ENCODE peak calls at places on chromosomes 13 and 19, in six cellular contexts. L is ovary, Q is tibial nerve, W is SK-N-SH, K is suprapubic skin, J is stomach. A is an unnamed sample.
A peak's percentile ranks its signal among the peaks of the same experiment; 100 is the strongest.

GRCh38 chr19:53195265-53195879 is 2.2 kb upstream of the ZNF665 start:
- DNase-seq in Q (peak; percentile 73), K (peak; percentile 80), L (peak; percentile 79), W (peak; percentile 66), J (peak; percentile 86), A (peak; percentile 84)

GRCh38 chr19:41265376-41266153 is 1.4 kb downstream of the HNRNPUL1 start:
- DNase-seq in L (no peak), K (no peak), W (peak; percentile 27), Q (no peak), J (peak; percentile 27), A (peak; percentile 24)

GRCh38 chr19:14440049-14440448 is 6.9 kb downstream of the PKN1 start:
- DNase-seq in J (peak; percentile 72), K (no peak), L (no peak), W (no peak), Q (peak; percentile 33), A (peak; percentile 79)

GRCh38 chr13:111202745-111203144 is 87.6 kb downstream of the ARHGEF7 start:
- DNase-seq in J (no peak), W (peak; percentile 69), L (no peak), K (no peak), Q (no peak), A (no peak)

GRCh38 chr19:39160889-39161672 is 35.5 kb downstream of the PAK4 start:
- DNase-seq in Q (no peak), W (no peak), K (no peak), J (no peak), L (no peak), A (no peak)

GRCh38 chr19:8143041-8143440 is 6.4 kb downstream of the FBN3 start:
- DNase-seq in K (no peak), L (no peak), Q (no peak), W (peak; percentile 41), J (no peak), A (no peak)

GRCh38 chr13:19592657-19593175 is 31.4 kb upstream of the TPTE2 start:
- DNase-seq in K (no peak), Q (no peak), W (no peak), L (no peak), J (no peak), A (no peak)

GRCh38 chr13:113495494-113496251 is 5.2 kb upstream of the DCUN1D2 start:
- DNase-seq in W (no peak), Q (no peak), L (no peak), J (no peak), K (no peak), A (no peak)

GRCh38 chr19:46746281-46746965 is at the start of gene STRN4:
- DNase-seq in W (peak; percentile 99), K (no peak), Q (no peak), J (peak; percentile 67), L (peak; percentile 79), A (peak; percentile 57)

GRCh38 chr13:94157705-94158218 is 321.7 kb downstream of the DCT start:
- DNase-seq in Q (no peak), J (no peak), L (no peak), W (no peak), K (no peak), A (no peak)

GRCh38 chr13:99647593-99647980 is 146.3 kb downstream of the TM9SF2 start:
- DNase-seq in K (no peak), Q (no peak), L (no peak), W (no peak), J (no peak), A (no peak)

GRCh38 chr19:41910992-41911888 is 17.0 kb downstream of the ERFL start:
- DNase-seq in L (no peak), Q (no peak), K (no peak), J (no peak), W (no peak), A (no peak)

GRCh38 chr13:100484708-100485107 is 103.9 kb downstream of the GGACT start:
- DNase-seq in J (no peak), W (no peak), L (no peak), Q (no peak), K (no peak), A (peak; percentile 33)

GRCh38 chr19:3433313-3433712 is 47.0 kb downstream of the SMIM24 start:
- DNase-seq in J (no peak), Q (no peak), W (no peak), L (no peak), K (no peak), A (no peak)

GRCh38 chr19:10013834-10014618 is 743 bp downstream of the RDH8 start:
- DNase-seq in L (no peak), Q (no peak), J (no peak), K (no peak), W (peak; percentile 2), A (peak; percentile 32)

GRCh38 chr13:20136781-20137703 is 23.8 kb downstream of the GJA3 start:
- DNase-seq in K (no peak), L (no peak), Q (no peak), J (peak; percentile 59), W (peak; percentile 75), A (peak; percentile 67)

GRCh38 chr13:75881109-75881775 is 245.1 kb downstream of the LMO7 start:
- DNase-seq in K (no peak), L (no peak), J (no peak), Q (no peak), W (no peak), A (no peak)

GRCh38 chr19:18750295-18750970 is 40.7 kb downstream of the COMP start:
- DNase-seq in J (no peak), W (no peak), Q (no peak), K (no peak), L (no peak), A (no peak)

GRCh38 chr13:27997904-27998522 is 9.5 kb upstream of the URAD start:
- DNase-seq in L (no peak), K (no peak), J (peak; percentile 54), Q (no peak), W (no peak), A (peak; percentile 65)

GRCh38 chr19:39444598-39445257 is 654 bp upstream of the SUPT5H start:
- DNase-seq in L (no peak), K (no peak), W (no peak), Q (no peak), J (no peak), A (no peak)

GRCh38 chr13:38090913-38091312 is 221.3 kb upstream of the TRPC4 start:
- DNase-seq in K (no peak), J (no peak), Q (no peak), W (peak; percentile 5), L (no peak), A (no peak)

DNA sequence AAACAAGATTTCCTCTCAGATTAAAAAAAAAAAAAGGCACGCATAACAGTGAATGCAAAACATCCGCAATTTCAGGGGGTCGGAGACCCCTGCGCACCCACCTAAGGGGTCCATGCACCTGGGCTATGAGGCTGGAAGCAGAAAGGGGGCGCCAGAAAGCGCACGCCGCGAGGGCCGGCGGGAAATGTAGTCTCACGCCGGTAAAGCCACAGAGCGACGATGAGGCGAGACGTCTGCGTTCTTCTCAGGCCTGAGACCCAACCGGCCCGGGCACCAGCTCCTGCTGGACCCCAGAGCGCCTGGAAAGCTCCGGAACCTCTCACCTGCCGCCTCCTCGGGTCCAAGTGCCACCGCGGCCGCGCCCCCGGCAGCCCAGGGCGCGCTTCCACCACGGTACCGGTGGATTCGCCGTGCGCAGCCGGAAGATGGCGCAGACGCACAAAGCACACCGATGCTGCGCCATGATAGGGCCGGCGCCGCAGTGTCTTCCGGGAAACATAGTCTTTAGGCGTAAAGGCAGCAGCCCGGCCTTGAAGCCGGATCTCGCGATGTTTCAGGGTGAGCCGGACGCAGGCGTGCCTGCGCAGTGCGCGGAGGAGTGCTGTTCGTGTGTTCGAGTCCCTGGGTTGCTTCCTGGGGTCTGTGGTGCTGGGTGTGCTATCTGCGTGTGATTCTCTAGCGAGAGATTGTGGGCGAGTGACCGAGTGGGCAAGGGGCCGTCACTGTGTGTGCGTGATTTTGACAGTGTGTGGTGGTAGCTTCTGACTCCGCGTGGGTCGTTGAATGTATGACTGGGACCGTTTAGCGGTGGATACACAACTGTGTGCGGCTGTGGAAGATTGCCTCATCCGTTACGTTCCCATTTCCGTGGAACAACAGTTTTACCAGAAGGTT is at the start of gene ZNF582:
- DNase-seq in J (peak; percentile 89), L (peak; percentile 97), W (peak; percentile 94), Q (peak; percentile 88), K (peak; percentile 96), A (peak; percentile 92)
- H3K27ac ChIP-seq in J (peak within 1 kb of the TSS; percentile 96), L (peak within 1 kb of the TSS; percentile 84), W (peak within 1 kb of the TSS; percentile 81), Q (peak within 1 kb of the TSS; percentile 94), K (peak within 1 kb of the TSS; percentile 93), A (peak within 1 kb of the TSS; percentile 89)

DNA sequence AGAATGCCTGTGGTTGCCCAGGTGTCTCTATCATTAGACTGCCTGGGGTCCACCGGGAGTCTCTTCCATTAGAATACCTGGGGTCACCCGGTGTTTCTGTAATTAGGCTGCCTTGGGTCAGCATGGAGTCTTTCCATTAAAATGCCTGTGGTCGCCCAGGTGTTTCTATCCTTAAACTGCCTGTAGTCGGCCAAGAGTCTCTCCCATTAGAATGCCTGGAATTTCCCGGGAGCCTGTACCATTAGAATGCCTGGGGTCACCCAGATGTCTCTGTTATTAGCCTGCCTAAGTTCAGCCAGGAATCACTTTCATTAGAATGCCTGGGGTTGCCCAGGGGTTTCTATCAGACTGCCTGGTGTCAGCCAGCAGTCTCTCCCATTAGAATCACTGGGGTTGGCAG is 1492.8 kb downstream of the UQCRFS1 start:
- DNase-seq in J (no peak), W (no peak), Q (no peak), K (no peak), L (no peak), A (no peak)
- TF ChIP-seq EP300 in J (no peak), W (no peak), Q (no peak), K (no peak), L (no peak), A (no peak)

GRCh38 chr19:862529-863304 is 3.3 kb downstream of the CFD start:
- DNase-seq in J (peak; percentile 61), L (peak; percentile 80), K (no peak), W (peak; percentile 91), Q (peak; percentile 68), A (peak; percentile 76)

GRCh38 chr19:861099-861755 is 1.8 kb downstream of the CFD start:
- DNase-seq in W (no peak), J (no peak), Q (no peak), L (no peak), K (no peak), A (no peak)

GRCh38 chr19:860481-861098 is 1.1 kb downstream of the CFD start:
- DNase-seq in Q (peak; percentile 75), W (peak; percentile 83), L (peak; percentile 73), J (peak; percentile 59), K (no peak), A (peak; percentile 84)

GRCh38 chr19:861756-862528 is 2.5 kb downstream of the CFD start:
- DNase-seq in L (peak; percentile 70), Q (no peak), K (no peak), W (peak; percentile 95), J (no peak), A (peak; percentile 66)

GRCh38 chr19:863305-863620 is 3.8 kb downstream of the CFD start:
- DNase-seq in Q (no peak), J (no peak), L (no peak), W (no peak), K (no peak), A (no peak)
- H3K4me3 ChIP-seq in Q (no peak overlapping the region), J (peak overlapping the region; percentile 25), L (no peak overlapping the region), W (no peak overlapping the region), K (peak overlapping the region; percentile 26), A (no peak overlapping the region)

GRCh38 chr19:28595722-28596121 is 617.2 kb downstream of the UQCRFS1 start:
- DNase-seq in J (no peak), K (no peak), Q (no peak), W (no peak), L (no peak), A (no peak)
- H3K27ac ChIP-seq in J (no peak overlapping the region), K (no peak overlapping the region), Q (no peak overlapping the region), W (no peak overlapping the region), L (no peak overlapping the region), A (no peak overlapping the region)